ENCODE peak calls at places on chromosome 20, in five cellular contexts. O is A549, I is upper lobe of right lung, Q is lower lobe of right lung, N is fibroblast of lung. Y is an unnamed sample. For H3K4me1, the result is how much of the 10 kb centered on the place peaks cover.

GRCh38 chr20:5486377-5487054 is 169.8 kb upstream of the PROKR2 start:
- DNase-seq in O (no peak), I (no peak), Q (no peak), N (no peak), Y (no peak)

GRCh38 chr20:10637062-10637559 is 36.7 kb downstream of the JAG1 start:
- DNase-seq in O (no peak), I (no peak), Q (no peak), N (peak), Y (no peak)

GRCh38 chr20:34713194-34713943 is 9.2 kb downstream of the TP53INP2 start:
- DNase-seq in O (peak), I (no peak), Q (no peak), N (peak), Y (peak)

GRCh38 chr20:25459916-25460590 is 52.6 kb downstream of the GINS1 start:
- DNase-seq in O (no peak), I (no peak), Q (no peak), N (no peak), Y (peak)

GRCh38 chr20:25082498-25082873 is 545 bp upstream of the VSX1 start:
- DNase-seq in O (peak), I (no peak), Q (no peak), N (no peak), Y (no peak)

GRCh38 chr20:59388402-59388801 is 88.0 kb downstream of the EDN3 start:
- DNase-seq in O (no peak), I (no peak), Q (no peak), N (no peak), Y (no peak)

GRCh38 chr20:1813101-1813529 is 82.1 kb upstream of the SIRPA start:
- DNase-seq in O (peak), I (no peak), Q (no peak), N (peak), Y (no peak)

GRCh38 chr20:47464380-47465101 is 37.1 kb upstream of the NCOA3 start:
- DNase-seq in O (peak), I (no peak), Q (no peak), N (peak), Y (peak)

GRCh38 chr20:1965520-1966278 is 28.2 kb downstream of the PDYN start:
- DNase-seq in O (peak), I (peak), Q (peak), N (peak), Y (peak)

GRCh38 chr20:20010639-20011500 is 6.3 kb upstream of the NAA20 start:
- DNase-seq in O (peak), I (no peak), Q (no peak), N (peak), Y (no peak)

GRCh38 chr20:19850190-19850533 is 92.1 kb downstream of the RIN2 start:
- DNase-seq in O (no peak), I (no peak), Q (no peak), N (peak), Y (no peak)

GRCh38 chr20:43388267-43389081 is 69.2 kb upstream of the SRSF6 start:
- DNase-seq in O (no peak), I (peak), Q (peak), N (no peak), Y (no peak)

DNA sequence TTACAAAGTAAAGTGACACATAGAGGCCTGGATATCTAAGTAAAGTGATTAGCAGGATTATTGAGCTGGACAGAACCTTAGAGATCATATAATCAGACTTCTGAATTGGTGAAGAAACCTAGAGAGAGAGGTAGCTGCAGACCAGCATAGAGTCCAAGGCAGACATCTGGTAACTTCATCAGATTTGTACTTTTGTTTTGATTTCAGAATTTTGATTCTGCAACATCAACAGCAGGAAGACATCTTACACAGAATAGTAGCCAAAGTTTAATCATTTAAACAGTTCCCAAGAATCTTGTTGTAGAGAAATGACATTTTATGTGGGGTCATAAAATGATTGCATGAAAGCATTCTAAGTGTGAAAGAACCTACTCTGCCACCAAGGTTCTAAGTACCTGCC is 39.3 kb downstream of the RPRD1B start:
- DNase-seq in O (no peak), I (no peak), Q (no peak), N (no peak), Y (no peak)
- H3K27ac ChIP-seq in O (no peak), I (peak), Q (no peak), N (peak), Y (no peak)

GRCh38 chr20:62819494-62820174 is 2.8 kb downstream of the COL9A3 start:
- DNase-seq in O (no peak), I (no peak), Q (no peak), N (peak), Y (no peak)
- H3K4me1 ChIP-seq in O (half or more), I (under half), Q (under half), N (under half), Y (under half)

GRCh38 chr20:32028647-32029372 is 18.6 kb downstream of the CCM2L start:
- DNase-seq in O (no peak), I (no peak), Q (no peak), N (no peak), Y (no peak)

GRCh38 chr20:32034581-32035397 is 17.3 kb upstream of the HCK start:
- DNase-seq in O (peak), I (no peak), Q (peak), N (no peak), Y (no peak)

GRCh38 chr20:32029561-32029960 is 19.3 kb downstream of the CCM2L start:
- DNase-seq in O (no peak), I (no peak), Q (no peak), N (no peak), Y (no peak)

GRCh38 chr20:32027653-32028052 is 17.4 kb downstream of the CCM2L start:
- DNase-seq in O (no peak), I (no peak), Q (no peak), N (no peak), Y (no peak)

DNA sequence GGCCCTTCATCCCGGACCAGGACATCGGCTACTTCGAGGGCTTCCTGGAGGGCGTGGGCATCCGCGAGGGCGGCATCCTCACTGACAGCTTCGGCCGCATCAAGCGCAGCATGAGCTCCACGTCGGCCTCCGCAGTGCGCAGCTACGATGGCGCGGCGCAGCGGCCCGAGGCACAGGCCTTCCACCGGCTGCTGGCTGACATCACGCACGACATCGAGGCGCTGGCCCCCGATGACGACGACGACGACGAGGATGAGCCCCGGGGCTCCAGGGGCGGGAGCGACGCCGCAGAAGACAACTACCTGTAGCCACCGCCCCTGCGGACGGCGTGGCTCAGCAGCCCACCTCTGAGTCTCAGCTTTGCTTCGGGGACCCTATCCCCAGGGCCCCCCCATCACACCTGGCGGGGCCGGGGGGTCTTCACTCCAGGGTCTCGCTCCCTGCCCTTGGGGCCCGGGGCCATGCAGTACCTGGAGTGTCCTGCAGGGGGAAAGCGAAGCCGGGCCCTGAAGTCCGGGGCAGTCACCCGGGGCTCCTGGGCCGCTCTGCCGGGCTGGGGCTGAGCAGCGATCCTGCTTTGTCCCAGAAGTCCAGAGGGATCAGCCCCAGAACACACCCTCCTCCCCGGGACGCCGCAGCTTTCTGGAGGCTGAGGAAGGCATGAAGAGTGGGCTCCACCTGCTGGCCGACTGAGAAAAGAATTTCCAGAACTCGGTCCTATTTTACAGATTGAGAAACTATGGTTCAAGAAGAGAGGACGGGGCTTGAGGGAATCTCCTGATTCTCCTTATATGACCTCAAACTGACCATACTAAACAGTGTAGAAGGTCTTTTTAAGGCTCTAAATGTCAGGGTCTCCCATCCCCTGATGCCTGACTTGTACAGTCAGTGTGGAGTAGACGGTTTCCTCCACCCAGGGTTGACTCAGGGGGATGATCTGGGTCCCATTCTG is 20.8 kb upstream of the HCK start:
- DNase-seq in O (peak), I (peak), Q (peak), N (peak), Y (peak)
- H3K4me3 ChIP-seq in O (peak), I (peak), Q (peak), N (no peak), Y (peak)

DNA sequence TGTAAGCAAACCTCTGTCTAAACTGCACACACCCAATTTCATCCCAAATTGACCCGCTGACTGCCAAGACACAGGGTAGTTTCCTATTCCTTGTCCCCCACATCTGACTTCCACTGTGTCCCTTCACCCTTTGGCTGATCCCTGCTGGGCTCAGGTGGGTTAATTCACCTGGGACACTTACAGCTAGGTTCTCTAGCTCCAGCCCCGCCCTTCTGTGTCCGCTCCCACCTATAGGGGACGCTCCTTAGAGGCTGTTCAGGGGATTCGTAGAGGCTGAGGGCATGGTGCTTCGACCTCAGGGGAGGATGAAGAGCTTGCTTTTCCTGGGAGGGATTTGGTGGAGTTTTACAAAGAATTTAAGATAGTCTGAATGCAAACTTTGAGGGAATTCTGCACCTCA is 4.0 kb upstream of the CD93 start:
- DNase-seq in O (no peak), I (no peak), Q (no peak), N (no peak), Y (no peak)
- H3K27ac ChIP-seq in O (no peak), I (no peak), Q (no peak), N (no peak), Y (no peak)

DNA sequence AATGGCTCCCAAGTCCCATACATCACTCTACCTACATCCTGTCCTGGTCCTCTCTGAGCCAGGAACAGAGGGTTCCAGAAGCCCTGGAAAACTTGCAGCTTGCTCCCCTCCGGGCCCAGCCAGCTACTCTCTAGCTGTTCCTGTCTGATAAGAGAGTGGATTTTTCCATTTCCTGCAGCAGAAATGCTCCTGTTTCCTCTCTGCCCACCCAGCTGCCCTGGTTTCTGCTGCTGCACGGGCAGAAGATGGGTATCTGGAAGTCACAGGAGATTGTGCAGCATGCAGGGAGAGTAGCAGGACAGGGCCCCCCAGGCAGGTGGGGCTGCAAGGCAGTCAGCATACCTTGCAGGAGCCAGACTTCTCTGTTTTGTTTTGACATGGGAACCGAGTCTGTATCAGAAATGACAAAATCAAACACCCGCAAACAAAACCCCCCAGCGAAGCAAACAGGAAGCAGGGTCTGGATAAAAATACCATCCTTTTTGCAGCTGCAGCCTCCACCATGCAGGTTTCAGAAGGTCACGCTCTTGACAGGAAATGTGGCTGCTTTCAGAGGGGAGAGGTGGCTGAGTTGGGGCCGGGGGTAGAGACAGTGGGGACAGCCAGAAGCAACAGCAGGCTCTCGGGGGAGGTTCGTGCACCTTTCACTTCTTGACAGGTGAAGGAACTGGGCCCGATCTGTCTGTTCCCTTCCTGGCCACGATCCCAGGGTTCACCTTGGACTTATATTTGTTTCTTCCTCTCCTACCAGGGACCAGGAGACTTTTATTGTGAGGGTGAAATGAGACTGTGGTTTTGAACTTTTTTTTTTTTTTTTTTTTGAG is 50.8 kb upstream of the FAM83D start:
- DNase-seq in O (no peak), I (no peak), Q (no peak), N (no peak), Y (no peak)
- H3K4me1 ChIP-seq in O (under half), I (under half), Q (half or more), N (under half), Y (under half)

GRCh38 chr20:57500941-57501340 is 24.0 kb downstream of the CTCFL start:
- DNase-seq in O (no peak), I (no peak), Q (no peak), N (no peak), Y (no peak)

GRCh38 chr20:57504411-57504810 is 20.5 kb downstream of the CTCFL start:
- DNase-seq in O (no peak), I (no peak), Q (no peak), N (no peak), Y (no peak)

GRCh38 chr20:57502331-57502700 is 22.6 kb downstream of the CTCFL start:
- DNase-seq in O (no peak), I (no peak), Q (no peak), N (no peak), Y (no peak)

GRCh38 chr20:57501461-57502330 is 23.2 kb downstream of the CTCFL start:
- DNase-seq in O (no peak), I (no peak), Q (no peak), N (no peak), Y (no peak)

DNA sequence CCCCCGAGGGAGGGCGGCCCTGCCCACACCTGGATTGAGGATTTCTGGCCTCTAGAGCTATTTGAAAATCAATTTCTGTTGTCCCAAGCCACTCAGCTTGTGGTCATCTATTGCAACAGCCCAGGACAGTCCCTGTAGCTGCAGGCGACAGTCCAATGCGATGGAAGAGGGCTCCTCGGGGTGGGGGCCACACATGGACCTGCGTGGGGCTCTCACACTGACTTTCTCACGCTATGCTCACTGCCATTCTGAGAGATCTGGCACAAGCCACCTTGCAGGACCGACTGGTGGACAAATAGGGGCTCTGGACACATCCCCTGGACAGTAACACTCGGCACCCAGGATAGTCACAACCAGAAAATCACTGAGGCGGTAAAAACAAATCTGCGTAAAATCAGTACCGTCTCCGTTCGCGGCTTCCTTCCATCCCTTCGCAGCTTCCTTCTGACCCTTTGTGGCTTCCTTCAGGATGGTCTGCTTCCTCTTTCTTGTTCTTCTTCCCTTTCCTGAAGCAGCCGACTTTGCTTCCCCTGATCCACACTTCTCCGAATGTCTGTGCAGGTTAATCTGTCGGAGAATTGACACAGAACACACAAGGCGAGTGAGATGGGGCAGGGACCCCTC is 21.8 kb downstream of the CTCFL start:
- DNase-seq in O (no peak), I (no peak), Q (no peak), N (no peak), Y (peak)
- H3K4me3 ChIP-seq in O (no peak), I (no peak), Q (no peak), N (no peak), Y (no peak)

Y was measured in Peyer's patch.